ENCODE peak calls at places on chromosomes 13 and 19, in eight cellular contexts. L is ureter; T is GOT3; Z is activated naive CD8-positive, alpha-beta T cell treated with anti-CD3 and anti-CD28 coated beads, Interleukin-2, amount 50 U/mL, for 24 hours; F is T-helper 9 cell; Y is NCI-H1105; M is germinal center; X is left ventricle myocardium superior. D is an unnamed sample.

GRCh38 chr19:49855676-49856573 is 5.0 kb downstream of the PTOV1 start:
- DNase-seq in M (no peak), F (no peak), T (no peak), X (no peak), Z (no peak), L (no peak), Y (no peak), D (no peak)

GRCh38 chr13:43546260-43546659 is 240.5 kb downstream of the ENOX1 start:
- DNase-seq in Y (no peak), M (no peak), T (no peak), F (no peak), L (no peak), Z (no peak), X (peak; percentile 72), D (no peak)

GRCh38 chr19:18423258-18424020 is 4.2 kb downstream of the SSBP4 start:
- DNase-seq in M (no peak), Z (no peak), T (no peak), X (no peak), L (no peak), F (no peak), Y (no peak), D (no peak)

GRCh38 chr19:43636121-43636683 is 3.4 kb downstream of the CADM4 start:
- DNase-seq in X (no peak), Z (no peak), L (no peak), M (no peak), Y (no peak), F (no peak), T (no peak), D (no peak)

GRCh38 chr13:50679321-50679720 is 164.2 kb downstream of the DLEU7 start:
- DNase-seq in X (no peak), M (no peak), T (no peak), Y (no peak), Z (no peak), F (no peak), L (no peak), D (no peak)

GRCh38 chr19:50387176-50387867 is 3.2 kb downstream of the POLD1 start:
- DNase-seq in T (no peak), F (no peak), L (no peak), Z (no peak), M (no peak), X (no peak), Y (no peak), D (peak; percentile 54)

GRCh38 chr19:294341-294818 is 3.2 kb upstream of the PLPP2 start:
- DNase-seq in L (no peak), Z (no peak), M (no peak), Y (no peak), T (no peak), X (no peak), F (no peak), D (no peak)

GRCh38 chr13:36475468-36475867 is 43.2 kb downstream of the CCNA1 start:
- DNase-seq in Z (no peak), L (no peak), Y (no peak), X (no peak), T (no peak), F (no peak), M (no peak), D (no peak)

GRCh38 chr19:23789246-23789645 is 30.6 kb upstream of the ZNF681 start:
- DNase-seq in F (no peak), M (no peak), Y (no peak), X (no peak), L (no peak), Z (no peak), T (no peak), D (no peak)

GRCh38 chr19:19447536-19448237 is 42.2 kb downstream of the GATAD2A start:
- DNase-seq in T (no peak), Y (no peak), Z (no peak), L (no peak), M (no peak), X (no peak), F (peak; percentile 35), D (no peak)

GRCh38 chr13:110445722-110446569 is 115.6 kb downstream of the RAB20 start:
- DNase-seq in M (no peak), X (no peak), Z (no peak), Y (no peak), L (no peak), F (no peak), T (no peak), D (no peak)

GRCh38 chr19:279231-279630 is 12.0 kb downstream of the PLPP2 start:
- DNase-seq in X (no peak), Z (no peak), L (no peak), T (no peak), Y (no peak), F (no peak), M (no peak), D (no peak)